ENCODE peak calls at places on chromosomes 2 and 18, in nine cellular contexts. O is right cardiac atrium, T is midbrain, S is kidney, V is thoracic aorta, N is H7, R is MV-4-11, D is HL-60, B is EL. G is an unnamed sample.

GRCh38 chr2:183010112-183010511 is 28.1 kb downstream of the NCKAP1 start:
- DNase-seq in N (peak; percentile 20), S (no peak), O (no peak), V (no peak), D (no peak), R (no peak), B (peak; percentile 29), T (no peak), G (peak; percentile 31)

GRCh38 chr2:177275671-177276070 is 11.1 kb upstream of the NFE2L2 start:
- DNase-seq in D (no peak), B (no peak), R (no peak), S (no peak), V (no peak), N (no peak), O (no peak), T (no peak), G (no peak)

GRCh38 chr18:32469190-32469611 is 1.5 kb downstream of the GAREM1 start:
- DNase-seq in V (no peak), D (no peak), B (no peak), O (peak; percentile 22), T (peak; percentile 75), S (peak; percentile 56), N (peak; percentile 28), R (no peak), G (peak; percentile 18)

GRCh38 chr2:230130668-230131364 is 62.1 kb upstream of the SLC16A14 start:
- DNase-seq in R (no peak), T (no peak), D (no peak), N (no peak), B (peak; percentile 87), S (peak; percentile 92), O (peak; percentile 72), V (no peak), G (no peak)

GRCh38 chr2:9797681-9798556 is 45.4 kb upstream of the TAF1B start:
- DNase-seq in D (no peak), S (peak; percentile 77), T (no peak), R (no peak), B (no peak), N (no peak), O (no peak), V (no peak), G (no peak)

GRCh38 chr18:9741821-9742541 is 33.9 kb downstream of the RAB31 start:
- DNase-seq in B (peak; percentile 54), R (no peak), S (no peak), N (peak; percentile 67), D (no peak), O (peak; percentile 65), T (peak; percentile 22), V (no peak), G (no peak)

GRCh38 chr2:129237966-129238725 is 741.3 kb upstream of the RAB6C start:
- DNase-seq in O (no peak), N (no peak), S (no peak), D (no peak), R (no peak), B (no peak), T (no peak), V (no peak), G (no peak)

GRCh38 chr18:63339920-63340484 is 20.4 kb upstream of the BCL2 start:
- DNase-seq in O (no peak), N (peak; percentile 55), S (no peak), R (peak; percentile 45), T (peak; percentile 35), V (no peak), B (peak; percentile 52), D (no peak), G (no peak)

GRCh38 chr18:34548120-34548972 is 161.8 kb upstream of the DTNA start:
- DNase-seq in N (peak; percentile 5), B (no peak), R (no peak), S (no peak), D (no peak), T (no peak), O (no peak), V (no peak), G (no peak)

GRCh38 chr18:4403836-4404235 is 51.3 kb downstream of the DLGAP1 start:
- DNase-seq in R (no peak), V (no peak), O (no peak), B (no peak), T (no peak), N (no peak), D (no peak), S (no peak), G (no peak)

GRCh38 chr18:58753976-58754375 is 82.7 kb downstream of the MALT1 start:
- DNase-seq in S (no peak), T (no peak), V (no peak), O (no peak), N (no peak), D (no peak), B (peak; percentile 23), R (no peak), G (no peak)

GRCh38 chr2:190841707-190842505 is 38.7 kb upstream of the GLS start:
- DNase-seq in T (no peak), O (no peak), R (no peak), D (no peak), N (no peak), V (no peak), S (no peak), B (peak; percentile 39), G (no peak)

GRCh38 chr2:118577202-118577601 is 270.2 kb downstream of the EN1 start:
- DNase-seq in N (no peak), D (no peak), S (no peak), R (no peak), O (no peak), V (no peak), B (no peak), T (no peak), G (no peak)

GRCh38 chr18:40577255-40577654 is 1377.8 kb upstream of the PIK3C3 start:
- DNase-seq in D (no peak), S (no peak), N (no peak), R (no peak), B (no peak), O (no peak), T (no peak), V (no peak), G (no peak)

GRCh38 chr2:225041210-225041870 is 928 bp downstream of the DOCK10 start:
- DNase-seq in N (peak; percentile 62), T (peak; percentile 72), R (peak; percentile 91), S (peak; percentile 73), V (no peak), D (no peak), O (no peak), B (peak; percentile 74), G (no peak)

GRCh38 chr2:230795856-230796255 is 68.9 kb upstream of the ITM2C start:
- DNase-seq in V (no peak), D (no peak), R (no peak), B (no peak), T (no peak), S (no peak), O (peak; percentile 51), N (no peak), G (peak; percentile 66)

GRCh38 chr2:9311488-9311887 is 104.9 kb downstream of the ASAP2 start:
- DNase-seq in S (peak; percentile 81), D (no peak), O (peak; percentile 64), V (no peak), N (no peak), R (no peak), T (peak; percentile 13), B (peak; percentile 89), G (peak; percentile 52)

GRCh38 chr2:181311841-181312240 is 145.3 kb upstream of the ITGA4 start:
- DNase-seq in O (no peak), S (no peak), T (no peak), D (no peak), N (no peak), V (no peak), R (peak; percentile 59), B (no peak), G (no peak)

GRCh38 chr18:24560511-24560981 is 100.1 kb downstream of the HRH4 start:
- DNase-seq in T (no peak), B (no peak), V (no peak), S (no peak), D (no peak), R (no peak), N (peak; percentile 19), O (no peak), G (no peak)

GRCh38 chr2:180730976-180731375 is 249.4 kb upstream of the UBE2E3 start:
- DNase-seq in R (peak; percentile 51), D (no peak), B (peak; percentile 30), O (no peak), N (no peak), T (no peak), V (no peak), S (no peak), G (no peak)

GRCh38 chr2:79977782-79978181 is 326.8 kb downstream of the LRRTM1 start:
- DNase-seq in B (no peak), O (no peak), D (no peak), R (no peak), N (no peak), S (no peak), T (no peak), V (no peak), G (no peak)

GRCh38 chr2:15154289-15154688 is 406.8 kb downstream of the NBAS start:
- DNase-seq in S (no peak), D (no peak), V (no peak), B (peak; percentile 24), T (no peak), N (no peak), O (no peak), R (no peak), G (no peak)

GRCh38 chr2:129923265-129924141 is 56.0 kb upstream of the RAB6C start:
- DNase-seq in O (no peak), T (peak; percentile 70), B (peak; percentile 26), S (no peak), N (peak; percentile 94), R (peak; percentile 31), D (peak; percentile 4), V (no peak), G (no peak)

GRCh38 chr18:3368193-3368592 is 81.8 kb upstream of the TGIF1 start:
- DNase-seq in N (no peak), O (no peak), S (no peak), R (no peak), B (peak; percentile 84), T (no peak), D (no peak), V (no peak), G (no peak)

GRCh38 chr2:231565915-231566594 is 26.6 kb upstream of the TEX44 start:
- DNase-seq in D (no peak), S (no peak), N (no peak), O (no peak), V (no peak), B (no peak), T (no peak), R (no peak), G (no peak)

GRCh38 chr2:11490194-11490593 is 24.2 kb upstream of the E2F6 start:
- DNase-seq in S (no peak), B (no peak), V (no peak), T (no peak), O (no peak), R (no peak), D (no peak), N (no peak), G (no peak)

GRCh38 chr2:190791347-190791982 is 89.2 kb upstream of the GLS start:
- DNase-seq in S (peak; percentile 91), D (no peak), B (peak; percentile 74), R (peak; percentile 9), T (no peak), O (peak; percentile 74), V (peak; percentile 13), N (peak; percentile 26), G (no peak)

GRCh38 chr2:2291500-2292260 is 39.4 kb downstream of the MYT1L start:
- DNase-seq in T (peak; percentile 30), B (no peak), O (peak; percentile 32), D (no peak), S (no peak), N (peak; percentile 92), V (no peak), R (no peak), G (no peak)

GRCh38 chr2:213166109-213166508 is 14.7 kb upstream of the IKZF2 start:
- DNase-seq in V (no peak), T (no peak), S (no peak), D (no peak), R (no peak), O (no peak), B (no peak), N (no peak), G (no peak)

GRCh38 chr2:206164261-206164862 is 4.7 kb downstream of the EEF1B2 start:
- DNase-seq in R (no peak), V (no peak), D (no peak), S (no peak), B (peak; percentile 54), O (no peak), N (peak; percentile 46), T (peak; percentile 78), G (no peak)

GRCh38 chr2:237057107-237057506 is 28.6 kb upstream of the COPS8 start:
- DNase-seq in B (no peak), N (no peak), O (no peak), R (no peak), V (no peak), S (no peak), T (no peak), D (no peak), G (no peak)